ENCODE peak calls at places on chromosome 18, in ten cellular contexts. S is neural crest cell; B is NCI-H2171; V is NAMALWA; W is stimulated activated CD8-positive, alpha-beta memory T cell treated with anti-CD3 and anti-CD28 coated beads, Interleukin-15, amount 100 ng/mL, for 48 hours; Q is HEK293T; M is NCI-H69; T is epithelial cell of prostate; O is progenitor cell of endocrine pancreas; P is left cardiac atrium. G is an unnamed sample.

GRCh38 chr18:9897129-9897528 is 11.4 kb downstream of the TXNDC2 start:
- DNase-seq in W (no peak), V (no peak), S (no peak), O (no peak), P (no peak), B (no peak), M (no peak), Q (no peak), T (no peak), G (no peak)

GRCh38 chr18:47150824-47151366 is 595 bp upstream of the HDHD2 start:
- DNase-seq in T (no peak), W (no peak), P (no peak), B (no peak), M (peak), O (no peak), V (peak), S (no peak), Q (no peak), G (no peak)

GRCh38 chr18:1133541-1133940 is 228.9 kb downstream of the ADCYAP1 start:
- DNase-seq in W (no peak), Q (no peak), P (no peak), M (peak), V (no peak), T (no peak), O (no peak), S (no peak), B (peak), G (no peak)

GRCh38 chr18:908631-909621 is 4.3 kb downstream of the ADCYAP1 start:
- DNase-seq in B (peak), S (no peak), T (no peak), V (no peak), M (peak), O (no peak), W (no peak), P (no peak), Q (no peak), G (no peak)

GRCh38 chr18:903703-904102 is 968 bp upstream of the ADCYAP1 start:
- DNase-seq in T (no peak), V (peak), B (no peak), M (peak), P (peak), O (peak), W (peak), S (peak), Q (peak), G (peak)

GRCh38 chr18:76647322-76647721 is 152.3 kb upstream of the ZNF516 start:
- DNase-seq in S (no peak), P (no peak), V (no peak), T (no peak), Q (no peak), B (no peak), O (no peak), W (no peak), M (no peak), G (no peak)

GRCh38 chr18:56641714-56642331 is 3.4 kb upstream of the TXNL1 start:
- DNase-seq in B (no peak), P (no peak), S (no peak), Q (no peak), O (no peak), W (no peak), T (peak), V (no peak), M (peak), G (no peak)

GRCh38 chr18:79197531-79197930 is 128.3 kb downstream of the ATP9B start:
- DNase-seq in V (no peak), O (no peak), T (no peak), Q (no peak), B (peak), W (no peak), P (no peak), M (peak), S (no peak), G (no peak)

GRCh38 chr18:11951390-11951851 is 29.9 kb upstream of the IMPA2 start:
- DNase-seq in M (no peak), O (no peak), T (no peak), P (no peak), S (no peak), B (peak), W (no peak), V (no peak), Q (no peak), G (peak)

GRCh38 chr18:44681039-44681595 is 429 bp downstream of the SETBP1 start:
- DNase-seq in V (no peak), O (no peak), W (no peak), B (peak), M (no peak), S (no peak), Q (no peak), P (no peak), T (no peak), G (no peak)

GRCh38 chr18:51032193-51032592 is 2.2 kb downstream of the SMAD4 start:
- DNase-seq in B (no peak), T (no peak), M (no peak), P (no peak), O (no peak), W (no peak), Q (no peak), S (no peak), V (no peak), G (no peak)

GRCh38 chr18:23977709-23978483 is 36.7 kb upstream of the TTC39C start:
- DNase-seq in W (no peak), S (no peak), P (no peak), T (no peak), M (peak), Q (no peak), V (no peak), B (no peak), O (no peak), G (no peak)

GRCh38 chr18:69998523-69998987 is 50.9 kb upstream of the CD226 start:
- DNase-seq in P (no peak), W (no peak), O (no peak), V (no peak), Q (no peak), S (no peak), T (no peak), B (no peak), M (peak), G (peak)

GRCh38 chr18:77250501-77250925 is 865 bp downstream of the GALR1 start:
- DNase-seq in M (peak), V (no peak), O (no peak), S (no peak), Q (no peak), T (no peak), W (no peak), B (no peak), P (no peak), G (no peak)

GRCh38 chr18:28176933-28177827 is at the start of gene CDH2:
- DNase-seq in W (no peak), M (peak), V (no peak), S (peak), Q (peak), P (peak), B (peak), T (no peak), O (peak), G (peak)

GRCh38 chr18:78237864-78238263 is 741.8 kb upstream of the SALL3 start:
- DNase-seq in O (no peak), T (no peak), M (no peak), S (no peak), V (no peak), P (no peak), B (no peak), W (no peak), Q (no peak), G (no peak)

GRCh38 chr18:505483-506122 is 5.1 kb upstream of the COLEC12 start:
- DNase-seq in M (peak), W (no peak), Q (no peak), P (no peak), O (no peak), T (no peak), V (peak), S (no peak), B (no peak), G (no peak)

GRCh38 chr18:61854578-61854977 is 38.2 kb downstream of the RNF152 start:
- DNase-seq in S (no peak), V (no peak), P (no peak), O (no peak), M (peak), B (no peak), T (peak), Q (no peak), W (no peak), G (no peak)

GRCh38 chr18:6948238-6948637 is 169.4 kb downstream of the LAMA1 start:
- DNase-seq in W (no peak), O (no peak), P (no peak), M (no peak), S (no peak), Q (no peak), B (no peak), V (no peak), T (no peak), G (no peak)

GRCh38 chr18:10681581-10682367 is 155.9 kb downstream of the NAPG start:
- DNase-seq in S (no peak), W (no peak), T (no peak), B (no peak), V (no peak), O (no peak), P (no peak), Q (no peak), M (no peak), G (no peak)

GRCh38 chr18:41763361-41763760 is 191.7 kb upstream of the PIK3C3 start:
- DNase-seq in S (no peak), P (no peak), B (no peak), T (no peak), O (no peak), W (no peak), Q (no peak), M (no peak), V (no peak), G (no peak)

GRCh38 chr18:23231340-23232021 is 96.2 kb downstream of the CABLES1 start:
- DNase-seq in O (no peak), M (no peak), S (no peak), W (peak), Q (no peak), V (peak), P (peak), B (no peak), T (peak), G (no peak)

GRCh38 chr18:75678662-75679061 is 251.2 kb upstream of the SMIM21 start:
- DNase-seq in O (no peak), S (no peak), T (no peak), P (no peak), W (no peak), M (no peak), Q (no peak), V (no peak), B (no peak), G (no peak)

GRCh38 chr18:77129150-77129551 is 3.4 kb downstream of the MBP start:
- DNase-seq in P (no peak), T (peak), M (no peak), B (no peak), V (no peak), O (no peak), S (no peak), Q (no peak), W (no peak), G (no peak)

GRCh38 chr18:74303936-74304335 is 11.7 kb upstream of the C18orf63 start:
- DNase-seq in P (no peak), M (no peak), T (no peak), S (no peak), W (no peak), V (no peak), O (no peak), B (no peak), Q (no peak), G (no peak)

GRCh38 chr18:11412790-11413189 is 196.6 kb upstream of the SLC35G4 start:
- DNase-seq in B (no peak), S (no peak), M (no peak), O (no peak), Q (no peak), W (no peak), P (no peak), T (no peak), V (no peak), G (no peak)

GRCh38 chr18:5515007-5515744 is 28.6 kb downstream of the EPB41L3 start:
- DNase-seq in Q (no peak), W (no peak), O (no peak), M (peak), B (peak), T (no peak), S (no peak), P (no peak), V (no peak), G (no peak)

GRCh38 chr18:31721596-31721995 is 37.2 kb upstream of the B4GALT6 start:
- DNase-seq in O (no peak), W (no peak), S (no peak), P (no peak), T (no peak), B (no peak), Q (no peak), V (no peak), M (no peak), G (no peak)

GRCh38 chr18:57444301-57444759 is 9.2 kb downstream of the ONECUT2 start:
- DNase-seq in M (peak), B (no peak), W (no peak), T (no peak), V (no peak), Q (no peak), P (no peak), O (no peak), S (no peak), G (no peak)

GRCh38 chr18:13470555-13471494 is 252.3 kb downstream of the LDLRAD4 start:
- DNase-seq in S (no peak), B (no peak), V (no peak), W (no peak), O (no peak), T (no peak), M (no peak), P (no peak), Q (no peak), G (no peak)

GRCh38 chr18:59380706-59381105 is 21.6 kb upstream of the LMAN1 start:
- DNase-seq in P (no peak), S (no peak), W (no peak), B (no peak), M (no peak), O (no peak), T (no peak), Q (no peak), V (no peak), G (no peak)

GRCh38 chr18:51668101-51668500 is 470.6 kb upstream of the MEX3C start:
- DNase-seq in V (peak), M (peak), W (peak), Q (peak), P (peak), O (peak), B (peak), T (no peak), S (peak), G (peak)

GRCh38 chr18:33114749-33115148 is 325.8 kb downstream of the CCDC178 start:
- DNase-seq in W (no peak), B (no peak), M (peak), T (no peak), S (no peak), Q (no peak), P (no peak), V (no peak), O (no peak), G (no peak)

GRCh38 chr18:7117390-7118355 is at the start of gene LAMA1:
- DNase-seq in S (peak), Q (peak), P (peak), B (peak), T (no peak), M (peak), W (no peak), V (no peak), O (peak), G (peak)

GRCh38 chr18:47632970-47633635 is 297.4 kb downstream of the SMAD2 start:
- DNase-seq in V (no peak), S (no peak), T (no peak), W (no peak), O (no peak), Q (no peak), M (no peak), B (no peak), P (no peak), G (peak)